ENCODE peak calls at places on chromosomes 7 and 10, in eight cellular contexts. K is GM23338, L is thoracic aorta, X is A549, U is tibial artery, W is AG09309, D is body of pancreas, V is BE2C. G is an unnamed sample.

GRCh38 chr7:37930226-37930948 is 9.9 kb downstream of the EPDR1 start:
- DNase-seq in X (peak; percentile 29), U (no peak), L (no peak), V (no peak), W (peak; percentile 78), D (no peak), K (no peak), G (no peak)

GRCh38 chr10:58743466-58744115 is 230.9 kb downstream of the BICC1 start:
- DNase-seq in L (no peak), D (no peak), U (no peak), V (peak; percentile 40), W (no peak), K (peak; percentile 79), X (peak; percentile 37), G (peak; percentile 20)

GRCh38 chr10:110758898-110759297 is 112.8 kb upstream of the PDCD4 start:
- DNase-seq in V (no peak), X (no peak), L (no peak), D (no peak), U (no peak), K (peak; percentile 15), W (peak; percentile 33), G (no peak)

GRCh38 chr7:48299580-48300169 is 128.4 kb downstream of the ABCA13 start:
- DNase-seq in L (no peak), U (peak; percentile 36), K (peak; percentile 74), X (peak; percentile 54), D (peak; percentile 41), V (peak; percentile 57), W (peak; percentile 31), G (peak; percentile 75)

GRCh38 chr7:193538-194256 is 1.3 kb downstream of the FAM20C start:
- DNase-seq in U (no peak), D (no peak), K (peak; percentile 46), W (no peak), L (no peak), V (no peak), X (no peak), G (peak; percentile 23)

GRCh38 chr7:130741336-130741995 is 7.5 kb upstream of the KLF14 start:
- DNase-seq in V (no peak), L (no peak), K (peak; percentile 26), X (no peak), W (no peak), U (no peak), D (no peak), G (no peak)

GRCh38 chr10:107614939-107615665 is 450.6 kb upstream of the SORCS1 start:
- DNase-seq in L (no peak), V (no peak), X (no peak), K (no peak), D (no peak), W (no peak), U (no peak), G (no peak)

GRCh38 chr10:119759832-119760231 is 34.0 kb downstream of the INPP5F start:
- DNase-seq in W (no peak), U (no peak), V (no peak), D (no peak), X (no peak), K (no peak), L (no peak), G (no peak)

GRCh38 chr7:159115601-159116501 is 28.8 kb downstream of the VIPR2 start:
- DNase-seq in W (no peak), U (no peak), X (no peak), L (no peak), V (no peak), D (peak; percentile 95), K (no peak), G (no peak)

GRCh38 chr7:85521108-85521694 is 334.3 kb upstream of the SEMA3D start:
- DNase-seq in K (no peak), U (no peak), X (no peak), W (no peak), D (no peak), V (no peak), L (no peak), G (no peak)

GRCh38 chr7:15317215-15317614 is 244.6 kb downstream of the AGMO start:
- DNase-seq in W (no peak), U (no peak), L (no peak), X (no peak), D (no peak), K (no peak), V (no peak), G (no peak)

GRCh38 chr10:74177140-74177677 is 26.2 kb downstream of the ADK start:
- DNase-seq in L (no peak), W (no peak), K (peak; percentile 27), X (peak; percentile 27), D (peak; percentile 60), U (no peak), V (no peak), G (no peak)

GRCh38 chr10:117549100-117549499 is 6.6 kb downstream of the EMX2 start:
- DNase-seq in L (no peak), D (no peak), W (no peak), V (no peak), U (no peak), X (no peak), K (no peak), G (no peak)

GRCh38 chr10:117546630-117547300 is 4.2 kb downstream of the EMX2 start:
- DNase-seq in X (no peak), U (no peak), L (no peak), D (no peak), K (peak; percentile 25), V (no peak), W (no peak), G (peak; percentile 52)

GRCh38 chr10:117546020-117546629 is 3.6 kb downstream of the EMX2 start:
- DNase-seq in U (no peak), K (peak; percentile 29), L (no peak), V (no peak), X (no peak), D (no peak), W (no peak), G (no peak)

GRCh38 chr10:117548191-117548668 is 5.7 kb downstream of the EMX2 start:
- DNase-seq in K (peak; percentile 55), D (no peak), X (no peak), V (no peak), W (no peak), U (no peak), L (no peak), G (peak; percentile 27)

GRCh38 chr10:117547301-117548153 is 5.0 kb downstream of the EMX2 start:
- DNase-seq in W (no peak), X (no peak), D (no peak), L (no peak), U (no peak), K (peak; percentile 61), V (no peak), G (no peak)
- TF ChIP-seq CTCF in W (no peak), X (no peak), D (no peak), L (no peak), U (no peak), K (no peak), V (no peak), G (no peak)

GRCh38 chr7:29262191-29262917 is 67.8 kb downstream of the CHN2 start:
- DNase-seq in L (no peak), V (no peak), D (no peak), X (no peak), K (no peak), U (no peak), W (no peak), G (no peak)
- TF ChIP-seq CTCF in L (no peak), V (no peak), D (no peak), X (no peak), K (no peak), U (no peak), W (no peak), G (no peak)

GRCh38 chr10:124386186-124387077 is 32.3 kb downstream of the OAT start:
- DNase-seq in K (peak; percentile 69), D (no peak), L (no peak), W (no peak), X (no peak), U (peak; percentile 13), V (no peak), G (no peak)

GRCh38 chr10:124388823-124389612 is 29.7 kb downstream of the OAT start:
- DNase-seq in W (peak; percentile 14), D (peak; percentile 88), K (peak; percentile 92), X (peak; percentile 78), V (peak; percentile 92), U (peak; percentile 80), L (peak; percentile 24), G (peak; percentile 98)

GRCh38 chr10:124385627-124386185 is 33.0 kb downstream of the OAT start:
- DNase-seq in U (peak; percentile 18), V (no peak), L (no peak), D (no peak), K (no peak), X (no peak), W (no peak), G (no peak)

GRCh38 chr10:124388476-124388822 is 30.3 kb downstream of the OAT start:
- DNase-seq in K (no peak), W (no peak), X (no peak), L (no peak), D (no peak), V (no peak), U (peak; percentile 20), G (no peak)

GRCh38 chr10:124387078-124387874 is 31.4 kb downstream of the OAT start:
- DNase-seq in L (no peak), K (peak; percentile 47), D (no peak), W (no peak), U (peak; percentile 17), V (peak; percentile 22), X (peak; percentile 26), G (no peak)
- TF ChIP-seq CTCF in L (no peak), K (peak; percentile 40), D (no peak), W (no peak), U (no peak), V (peak; percentile 43), X (no peak), G (no peak)

GRCh38 chr7:12493407-12493806 is 77.1 kb upstream of the SCIN start:
- DNase-seq in V (peak; percentile 28), K (no peak), L (no peak), U (no peak), W (no peak), X (no peak), D (no peak), G (no peak)

GRCh38 chr7:12491526-12491925 is 79.0 kb upstream of the SCIN start:
- DNase-seq in V (no peak), K (no peak), L (no peak), D (no peak), W (no peak), X (no peak), U (no peak), G (no peak)

GRCh38 chr7:12490941-12491340 is 79.6 kb upstream of the SCIN start:
- DNase-seq in U (no peak), X (no peak), V (no peak), W (no peak), D (no peak), L (no peak), K (no peak), G (no peak)

GRCh38 chr7:12493866-12494265 is 76.7 kb upstream of the SCIN start:
- DNase-seq in V (no peak), X (no peak), L (no peak), U (no peak), D (no peak), K (no peak), W (no peak), G (no peak)

DNA sequence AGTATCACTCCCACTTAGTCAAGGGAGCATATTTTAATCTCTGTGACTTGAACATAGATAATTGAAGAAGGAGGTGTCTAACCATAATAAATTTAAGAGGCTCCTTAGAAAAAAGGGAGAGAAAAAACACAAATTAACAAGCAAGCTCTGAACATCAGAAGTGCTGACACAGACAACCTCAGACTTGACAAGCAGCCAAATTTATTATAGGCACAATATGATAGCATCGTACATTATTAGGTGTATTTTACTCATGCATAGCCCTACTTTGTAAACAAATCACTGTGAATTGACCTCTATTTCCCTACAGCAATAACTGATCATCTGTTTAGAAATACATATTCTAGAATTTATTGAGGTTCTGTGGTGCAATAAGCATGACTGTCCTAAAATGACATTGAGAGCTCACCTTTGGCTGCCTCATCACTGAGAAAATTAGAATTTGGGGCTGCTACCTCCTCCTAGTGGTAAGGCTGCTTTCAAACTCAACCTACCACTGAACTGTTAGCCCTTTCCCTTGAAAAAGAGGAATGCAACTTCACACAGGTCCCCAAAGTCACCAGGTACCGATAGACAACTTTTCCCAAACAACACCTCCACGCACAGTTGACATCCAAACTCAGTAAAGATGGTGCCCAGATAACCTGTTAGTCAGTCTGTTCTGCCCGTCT is 76.0 kb upstream of the SCIN start:
- DNase-seq in X (no peak), L (no peak), V (no peak), W (no peak), D (no peak), K (peak; percentile 63), U (no peak), G (no peak)
- TF ChIP-seq CTCF in X (peak; percentile 8), L (no peak), V (peak; percentile 52), W (no peak), D (no peak), K (peak; percentile 55), U (no peak), G (no peak)

G was measured in nephron progenitor cell.